ENCODE peak calls at places on chromosome 22, in five cellular contexts. One of them, this sample, is unnamed.

GRCh38 chr22:44497218-44497903 is 672 bp downstream of the RTL6 start:
- DNase-seq in dorsolateral prefrontal cortex: no peak
- DNase-seq in left ventricle myocardium inferior: no peak
- DNase-seq in AG04449: no peak
- DNase-seq in heart left ventricle: no peak
- DNase-seq in this sample: no peak

GRCh38 chr22:37182101-37182948 is 5.7 kb downstream of the C1QTNF6 start:
- DNase-seq in dorsolateral prefrontal cortex: peak; percentile 18
- DNase-seq in left ventricle myocardium inferior: peak; percentile 10
- DNase-seq in AG04449: no peak
- DNase-seq in heart left ventricle: no peak
- DNase-seq in this sample: no peak

GRCh38 chr22:27099896-27100295 is 442.5 kb downstream of the MIAT start:
- DNase-seq in dorsolateral prefrontal cortex: no peak
- DNase-seq in heart left ventricle: no peak
- DNase-seq in AG04449: no peak
- DNase-seq in left ventricle myocardium inferior: no peak
- DNase-seq in this sample: no peak

GRCh38 chr22:25729016-25729415 is 13.0 kb upstream of the MYO18B start:
- DNase-seq in left ventricle myocardium inferior: no peak
- DNase-seq in AG04449: no peak
- DNase-seq in dorsolateral prefrontal cortex: no peak
- DNase-seq in heart left ventricle: no peak
- DNase-seq in this sample: no peak

GRCh38 chr22:41688365-41689211 is at the start of gene SNU13:
- DNase-seq in heart left ventricle: peak; percentile 92
- DNase-seq in left ventricle myocardium inferior: peak; percentile 92
- DNase-seq in dorsolateral prefrontal cortex: peak; percentile 81
- DNase-seq in AG04449: peak; percentile 33
- DNase-seq in this sample: peak; percentile 73

GRCh38 chr22:45762545-45763235 is 91.1 kb downstream of the ATXN10 start:
- DNase-seq in heart left ventricle: no peak
- DNase-seq in left ventricle myocardium inferior: no peak
- DNase-seq in dorsolateral prefrontal cortex: no peak
- DNase-seq in AG04449: no peak
- DNase-seq in this sample: no peak

GRCh38 chr22:26766510-26767350 is 109.3 kb downstream of the MIAT start:
- DNase-seq in AG04449: no peak
- DNase-seq in left ventricle myocardium inferior: no peak
- DNase-seq in dorsolateral prefrontal cortex: no peak
- DNase-seq in heart left ventricle: no peak
- DNase-seq in this sample: no peak

GRCh38 chr22:25623310-25623734 is 58.8 kb downstream of the GRK3 start:
- DNase-seq in heart left ventricle: no peak
- DNase-seq in AG04449: no peak
- DNase-seq in left ventricle myocardium inferior: no peak
- DNase-seq in dorsolateral prefrontal cortex: no peak
- DNase-seq in this sample: no peak

GRCh38 chr22:46609724-46610161 is 10.4 kb upstream of the GRAMD4 start:
- DNase-seq in dorsolateral prefrontal cortex: no peak
- DNase-seq in AG04449: no peak
- DNase-seq in heart left ventricle: no peak
- DNase-seq in left ventricle myocardium inferior: no peak
- DNase-seq in this sample: no peak

GRCh38 chr22:39994046-39994565 is 648 bp upstream of the FAM83F start:
- DNase-seq in left ventricle myocardium inferior: no peak
- DNase-seq in heart left ventricle: no peak
- DNase-seq in AG04449: peak; percentile 19
- DNase-seq in dorsolateral prefrontal cortex: no peak
- DNase-seq in this sample: no peak

GRCh38 chr22:43891360-43892182 is at the start of gene PNPLA5:
- DNase-seq in AG04449: no peak
- DNase-seq in dorsolateral prefrontal cortex: no peak
- DNase-seq in heart left ventricle: no peak
- DNase-seq in left ventricle myocardium inferior: no peak
- DNase-seq in this sample: no peak

GRCh38 chr22:29816128-29816527 is 21.9 kb downstream of the ASCC2 start:
- DNase-seq in dorsolateral prefrontal cortex: no peak
- DNase-seq in left ventricle myocardium inferior: peak; percentile 79
- DNase-seq in AG04449: no peak
- DNase-seq in heart left ventricle: peak; percentile 48
- DNase-seq in this sample: no peak

GRCh38 chr22:33835196-33835788 is 85.0 kb downstream of the LARGE1 start:
- DNase-seq in left ventricle myocardium inferior: no peak
- DNase-seq in heart left ventricle: no peak
- DNase-seq in AG04449: no peak
- DNase-seq in dorsolateral prefrontal cortex: no peak
- DNase-seq in this sample: no peak

GRCh38 chr22:40348025-40348658 is 1.8 kb downstream of the ADSL start:
- DNase-seq in dorsolateral prefrontal cortex: peak; percentile 35
- DNase-seq in left ventricle myocardium inferior: no peak
- DNase-seq in heart left ventricle: peak; percentile 32
- DNase-seq in AG04449: no peak
- DNase-seq in this sample: no peak

GRCh38 chr22:27443315-27443714 is 358.2 kb downstream of the MN1 start:
- DNase-seq in AG04449: no peak
- DNase-seq in heart left ventricle: no peak
- DNase-seq in dorsolateral prefrontal cortex: no peak
- DNase-seq in left ventricle myocardium inferior: peak; percentile 35
- DNase-seq in this sample: no peak

GRCh38 chr22:26213826-26214225 is 44.6 kb downstream of the SEZ6L start:
- DNase-seq in heart left ventricle: no peak
- DNase-seq in left ventricle myocardium inferior: no peak
- DNase-seq in AG04449: no peak
- DNase-seq in dorsolateral prefrontal cortex: no peak
- DNase-seq in this sample: no peak

GRCh38 chr22:39414377-39414776 is 14.8 kb downstream of the TAB1 start:
- DNase-seq in left ventricle myocardium inferior: no peak
- DNase-seq in dorsolateral prefrontal cortex: no peak
- DNase-seq in heart left ventricle: no peak
- DNase-seq in AG04449: no peak
- DNase-seq in this sample: no peak

GRCh38 chr22:32206774-32207758 is 2.2 kb upstream of the RFPL2 start:
- DNase-seq in dorsolateral prefrontal cortex: no peak
- DNase-seq in AG04449: no peak
- DNase-seq in heart left ventricle: peak; percentile 13
- DNase-seq in left ventricle myocardium inferior: no peak
- DNase-seq in this sample: no peak

GRCh38 chr22:17084554-17085276 is at the start of gene IL17RA:
- DNase-seq in left ventricle myocardium inferior: peak; percentile 90
- DNase-seq in AG04449: no peak
- DNase-seq in dorsolateral prefrontal cortex: peak; percentile 36
- DNase-seq in heart left ventricle: peak; percentile 92
- DNase-seq in this sample: peak; percentile 44

GRCh38 chr22:45268167-45268957 is 16.4 kb upstream of the UPK3A start:
- DNase-seq in left ventricle myocardium inferior: no peak
- DNase-seq in dorsolateral prefrontal cortex: no peak
- DNase-seq in AG04449: no peak
- DNase-seq in heart left ventricle: no peak
- DNase-seq in this sample: no peak

DNA sequence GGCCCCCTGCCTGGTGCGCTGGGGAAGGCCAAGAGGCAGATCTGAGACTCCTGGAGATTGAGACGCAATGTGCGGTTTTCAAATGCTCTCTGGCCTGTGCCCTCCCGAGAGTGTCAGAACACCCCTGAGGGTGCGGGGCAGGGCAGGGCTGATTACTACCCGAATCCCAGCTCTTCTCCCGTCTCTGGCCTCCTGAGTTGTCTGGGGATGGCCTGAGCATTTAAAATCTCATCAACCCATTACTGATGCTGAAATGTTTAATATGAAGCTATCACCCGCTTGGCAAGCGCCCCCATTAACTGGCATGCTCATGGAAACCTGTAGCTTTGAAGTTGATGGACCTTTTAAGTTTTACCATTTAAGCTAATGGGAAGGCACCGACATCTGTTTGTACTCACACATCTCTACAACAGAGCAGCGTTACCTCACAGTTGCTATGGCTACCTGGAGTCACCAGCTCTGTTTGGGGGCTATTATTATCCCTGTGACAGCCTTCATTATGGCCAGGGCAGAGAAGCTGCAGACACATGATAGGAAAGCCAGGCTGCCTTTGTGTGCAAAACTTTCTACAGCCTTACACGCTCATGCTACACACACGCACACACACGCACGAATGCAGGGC is 3.6 kb upstream of the MB start:
- DNase-seq in dorsolateral prefrontal cortex: no peak
- DNase-seq in heart left ventricle: peak; percentile 61
- DNase-seq in AG04449: no peak
- DNase-seq in left ventricle myocardium inferior: no peak
- DNase-seq in this sample: no peak
- H3K4me3 ChIP-seq in dorsolateral prefrontal cortex: no peak overlapping the region
- H3K4me3 ChIP-seq in heart left ventricle: no peak overlapping the region
- H3K4me3 ChIP-seq in AG04449: no peak overlapping the region
- H3K4me3 ChIP-seq in left ventricle myocardium inferior: peak overlapping the region; percentile 50
- H3K4me3 ChIP-seq in this sample: no peak overlapping the region

DNA sequence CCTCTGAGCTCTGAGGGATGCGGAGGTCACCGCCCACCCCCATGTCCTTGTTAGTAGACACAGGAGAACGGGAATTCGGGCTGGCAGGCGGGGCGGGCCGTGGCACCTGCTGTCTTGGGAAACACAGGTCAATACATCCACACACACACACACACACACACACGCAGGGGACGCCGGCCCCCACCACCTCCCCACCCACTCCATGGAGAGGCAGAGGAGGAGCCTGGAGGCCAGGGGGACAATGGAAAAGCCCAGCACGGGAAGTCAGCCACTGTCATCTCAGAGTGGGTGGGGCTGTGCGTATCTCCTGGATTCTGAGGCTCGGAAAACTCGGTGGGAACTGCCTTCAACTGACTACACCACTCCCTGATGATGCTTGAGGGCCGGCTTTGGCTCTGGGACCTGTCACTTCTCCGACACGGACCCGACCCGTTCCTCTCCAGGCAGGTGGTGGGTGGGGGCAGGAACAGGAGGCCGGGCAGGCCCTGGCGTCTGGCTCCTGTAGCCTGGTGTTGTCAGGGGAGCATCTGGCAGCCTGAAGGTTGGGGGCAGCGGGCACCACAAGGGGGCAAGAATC is 18.5 kb upstream of the TMEM184B start:
- DNase-seq in dorsolateral prefrontal cortex: no peak
- DNase-seq in AG04449: no peak
- DNase-seq in heart left ventricle: peak; percentile 51
- DNase-seq in left ventricle myocardium inferior: no peak
- DNase-seq in this sample: no peak
- TF ChIP-seq CTCF in dorsolateral prefrontal cortex: no peak
- TF ChIP-seq CTCF in AG04449: no peak
- TF ChIP-seq CTCF in heart left ventricle: no peak
- TF ChIP-seq CTCF in left ventricle myocardium inferior: no peak
- TF ChIP-seq CTCF in this sample: no peak

DNA sequence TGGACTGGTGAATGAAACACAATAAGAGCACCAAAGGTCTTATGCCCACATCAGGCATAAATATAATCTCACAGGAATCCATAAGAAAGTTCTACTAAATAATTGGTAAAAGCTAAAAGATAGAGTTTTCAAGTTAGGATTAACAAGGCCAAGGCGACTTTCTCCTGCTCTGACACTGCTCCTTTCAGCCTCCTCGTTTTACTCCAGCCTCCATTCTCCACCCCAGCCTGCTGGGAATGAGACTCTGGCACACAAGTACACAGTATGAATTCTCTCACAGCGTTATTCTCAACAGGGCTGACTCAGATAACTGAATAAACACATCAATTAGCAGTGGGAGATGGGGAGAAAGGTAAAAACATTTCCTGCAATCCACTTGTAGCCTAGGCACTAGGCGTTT is 94.9 kb downstream of the APOL5 start:
- DNase-seq in heart left ventricle: no peak
- DNase-seq in AG04449: no peak
- DNase-seq in left ventricle myocardium inferior: no peak
- DNase-seq in dorsolateral prefrontal cortex: no peak
- DNase-seq in this sample: no peak
- H3K4me3 ChIP-seq in heart left ventricle: no peak overlapping the region
- H3K4me3 ChIP-seq in AG04449: no peak overlapping the region
- H3K4me3 ChIP-seq in left ventricle myocardium inferior: no peak overlapping the region
- H3K4me3 ChIP-seq in dorsolateral prefrontal cortex: no peak overlapping the region
- H3K4me3 ChIP-seq in this sample: no peak overlapping the region

GRCh38 chr22:19948057-19948760 is 6.6 kb upstream of the TXNRD2 start:
- DNase-seq in heart left ventricle: no peak
- DNase-seq in dorsolateral prefrontal cortex: no peak
- DNase-seq in left ventricle myocardium inferior: no peak
- DNase-seq in AG04449: no peak
- DNase-seq in this sample: no peak
- TF ChIP-seq CTCF in heart left ventricle: no peak
- TF ChIP-seq CTCF in dorsolateral prefrontal cortex: no peak
- TF ChIP-seq CTCF in left ventricle myocardium inferior: no peak
- TF ChIP-seq CTCF in AG04449: no peak
- TF ChIP-seq CTCF in this sample: no peak

GRCh38 chr22:48575567-48576332 is 1251.9 kb downstream of the BRD1 start:
- DNase-seq in AG04449: no peak
- DNase-seq in left ventricle myocardium inferior: no peak
- DNase-seq in heart left ventricle: no peak
- DNase-seq in dorsolateral prefrontal cortex: no peak
- DNase-seq in this sample: no peak

GRCh38 chr22:48577691-48578090 is 1250.0 kb downstream of the BRD1 start:
- DNase-seq in dorsolateral prefrontal cortex: no peak
- DNase-seq in left ventricle myocardium inferior: no peak
- DNase-seq in AG04449: no peak
- DNase-seq in heart left ventricle: no peak
- DNase-seq in this sample: no peak

GRCh38 chr22:48577014-48577690 is 1250.5 kb downstream of the BRD1 start:
- DNase-seq in heart left ventricle: no peak
- DNase-seq in AG04449: no peak
- DNase-seq in dorsolateral prefrontal cortex: no peak
- DNase-seq in left ventricle myocardium inferior: no peak
- DNase-seq in this sample: no peak

GRCh38 chr22:48574776-48575566 is 1252.7 kb downstream of the BRD1 start:
- DNase-seq in left ventricle myocardium inferior: no peak
- DNase-seq in dorsolateral prefrontal cortex: peak; percentile 49
- DNase-seq in AG04449: no peak
- DNase-seq in heart left ventricle: peak; percentile 23
- DNase-seq in this sample: no peak

DNA sequence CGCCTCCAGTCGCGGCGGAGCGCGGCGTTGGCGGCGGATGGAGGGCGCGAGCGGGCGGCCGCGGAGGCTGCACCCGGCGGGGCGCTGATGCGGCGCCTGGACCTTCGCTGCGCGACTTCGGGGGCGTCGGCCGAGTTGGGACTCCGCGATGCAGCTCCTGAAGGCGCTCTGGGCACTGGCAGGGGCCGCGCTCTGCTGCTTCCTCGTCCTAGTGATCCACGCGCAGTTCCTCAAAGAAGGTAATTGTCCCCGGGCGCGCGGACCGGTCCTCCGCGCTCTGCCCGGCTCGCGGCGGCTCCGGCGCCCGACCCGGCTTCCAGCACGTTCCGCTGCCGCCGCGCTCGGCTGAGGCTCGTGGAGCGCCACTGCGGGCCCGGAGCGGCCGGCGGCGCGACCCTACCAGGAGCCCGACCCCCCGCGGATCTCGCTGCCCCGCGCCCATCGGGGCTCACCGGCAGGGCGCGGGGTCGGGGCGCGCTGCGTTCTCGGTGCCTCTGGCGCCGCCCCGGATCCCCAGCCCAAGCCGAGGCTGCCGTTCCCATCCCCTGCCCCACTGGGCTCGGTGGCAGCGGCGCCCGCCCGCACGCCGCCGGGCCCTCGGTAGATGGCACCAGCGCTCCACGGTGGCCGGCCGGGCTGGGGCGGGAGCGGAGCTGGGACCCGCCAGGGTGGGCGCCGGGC is 1251.2 kb downstream of the BRD1 start:
- DNase-seq in left ventricle myocardium inferior: no peak
- DNase-seq in dorsolateral prefrontal cortex: peak; percentile 53
- DNase-seq in heart left ventricle: no peak
- DNase-seq in AG04449: no peak
- DNase-seq in this sample: no peak
- H3K4me3 ChIP-seq in left ventricle myocardium inferior: peak overlapping the region; percentile 50
- H3K4me3 ChIP-seq in dorsolateral prefrontal cortex: peak overlapping the region; percentile 66
- H3K4me3 ChIP-seq in heart left ventricle: peak overlapping the region; percentile 28
- H3K4me3 ChIP-seq in AG04449: peak overlapping the region; percentile 43
- H3K4me3 ChIP-seq in this sample: no peak overlapping the region